ENCODE peak calls at places on chromosomes 3 and 15, in nine cellular contexts. One of them, this sample, is unnamed.

GRCh38 chr3:133494469-133494868 is 79.0 kb upstream of the CDV3 start:
- DNase-seq in H9: peak; percentile 80
- DNase-seq in pancreas: no peak
- DNase-seq in psoas muscle: no peak
- DNase-seq in Karpas-422: peak; percentile 78
- DNase-seq in naive thymus-derived CD4-positive, alpha-beta T cell: no peak
- DNase-seq in CD8-positive, alpha-beta T cell: no peak
- DNase-seq in right cardiac atrium: no peak
- DNase-seq in cardiac muscle cell: peak; percentile 37
- DNase-seq in this sample: no peak

GRCh38 chr3:13141183-13141582 is 68.0 kb upstream of the IQSEC1 start:
- DNase-seq in CD8-positive, alpha-beta T cell: no peak
- DNase-seq in right cardiac atrium: no peak
- DNase-seq in pancreas: no peak
- DNase-seq in H9: no peak
- DNase-seq in Karpas-422: no peak
- DNase-seq in naive thymus-derived CD4-positive, alpha-beta T cell: no peak
- DNase-seq in psoas muscle: no peak
- DNase-seq in cardiac muscle cell: no peak
- DNase-seq in this sample: no peak

GRCh38 chr3:158167737-158168469 is 58.0 kb downstream of the RSRC1 start:
- DNase-seq in psoas muscle: no peak
- DNase-seq in pancreas: no peak
- DNase-seq in cardiac muscle cell: no peak
- DNase-seq in CD8-positive, alpha-beta T cell: no peak
- DNase-seq in H9: no peak
- DNase-seq in right cardiac atrium: no peak
- DNase-seq in Karpas-422: no peak
- DNase-seq in naive thymus-derived CD4-positive, alpha-beta T cell: no peak
- DNase-seq in this sample: no peak

GRCh38 chr3:81643721-81644120 is 117.7 kb downstream of the GBE1 start:
- DNase-seq in pancreas: no peak
- DNase-seq in Karpas-422: peak; percentile 61
- DNase-seq in H9: no peak
- DNase-seq in CD8-positive, alpha-beta T cell: no peak
- DNase-seq in cardiac muscle cell: peak; percentile 45
- DNase-seq in right cardiac atrium: no peak
- DNase-seq in naive thymus-derived CD4-positive, alpha-beta T cell: no peak
- DNase-seq in psoas muscle: no peak
- DNase-seq in this sample: no peak

GRCh38 chr3:187748050-187748481 is 2.8 kb upstream of the BCL6 start:
- DNase-seq in right cardiac atrium: peak; percentile 89
- DNase-seq in psoas muscle: peak; percentile 92
- DNase-seq in H9: peak; percentile 93
- DNase-seq in Karpas-422: peak; percentile 100
- DNase-seq in pancreas: peak; percentile 92
- DNase-seq in CD8-positive, alpha-beta T cell: peak; percentile 92
- DNase-seq in cardiac muscle cell: peak; percentile 94
- DNase-seq in naive thymus-derived CD4-positive, alpha-beta T cell: peak; percentile 83
- DNase-seq in this sample: peak; percentile 35

GRCh38 chr15:60396964-60397771 is 618 bp downstream of the ANXA2 start:
- DNase-seq in H9: peak; percentile 65
- DNase-seq in right cardiac atrium: peak; percentile 79
- DNase-seq in naive thymus-derived CD4-positive, alpha-beta T cell: peak; percentile 9
- DNase-seq in pancreas: peak; percentile 76
- DNase-seq in psoas muscle: peak; percentile 74
- DNase-seq in Karpas-422: peak; percentile 45
- DNase-seq in CD8-positive, alpha-beta T cell: peak; percentile 62
- DNase-seq in cardiac muscle cell: peak; percentile 83
- DNase-seq in this sample: no peak

GRCh38 chr3:121411554-121411953 is 134.2 kb downstream of the POLQ start:
- DNase-seq in naive thymus-derived CD4-positive, alpha-beta T cell: no peak
- DNase-seq in CD8-positive, alpha-beta T cell: no peak
- DNase-seq in psoas muscle: no peak
- DNase-seq in right cardiac atrium: no peak
- DNase-seq in pancreas: no peak
- DNase-seq in H9: no peak
- DNase-seq in Karpas-422: no peak
- DNase-seq in cardiac muscle cell: no peak
- DNase-seq in this sample: no peak

GRCh38 chr15:33608714-33609113 is 297.9 kb downstream of the RYR3 start:
- DNase-seq in cardiac muscle cell: peak; percentile 48
- DNase-seq in pancreas: no peak
- DNase-seq in naive thymus-derived CD4-positive, alpha-beta T cell: no peak
- DNase-seq in Karpas-422: no peak
- DNase-seq in CD8-positive, alpha-beta T cell: no peak
- DNase-seq in right cardiac atrium: no peak
- DNase-seq in H9: no peak
- DNase-seq in psoas muscle: no peak
- DNase-seq in this sample: no peak

GRCh38 chr15:57878573-57878972 is 172.1 kb downstream of the POLR2M start:
- DNase-seq in CD8-positive, alpha-beta T cell: no peak
- DNase-seq in right cardiac atrium: no peak
- DNase-seq in Karpas-422: no peak
- DNase-seq in cardiac muscle cell: no peak
- DNase-seq in pancreas: no peak
- DNase-seq in naive thymus-derived CD4-positive, alpha-beta T cell: no peak
- DNase-seq in psoas muscle: no peak
- DNase-seq in H9: no peak
- DNase-seq in this sample: no peak

GRCh38 chr3:147361671-147362420 is 44.5 kb downstream of the ZIC4 start:
- DNase-seq in pancreas: no peak
- DNase-seq in psoas muscle: peak; percentile 34
- DNase-seq in H9: peak; percentile 82
- DNase-seq in right cardiac atrium: peak; percentile 22
- DNase-seq in CD8-positive, alpha-beta T cell: no peak
- DNase-seq in cardiac muscle cell: no peak
- DNase-seq in naive thymus-derived CD4-positive, alpha-beta T cell: no peak
- DNase-seq in Karpas-422: peak; percentile 85
- DNase-seq in this sample: no peak

GRCh38 chr3:38247366-38248035 is 18.1 kb upstream of the SLC22A13 start:
- DNase-seq in H9: no peak
- DNase-seq in CD8-positive, alpha-beta T cell: no peak
- DNase-seq in naive thymus-derived CD4-positive, alpha-beta T cell: no peak
- DNase-seq in Karpas-422: no peak
- DNase-seq in psoas muscle: no peak
- DNase-seq in cardiac muscle cell: peak; percentile 1
- DNase-seq in pancreas: no peak
- DNase-seq in right cardiac atrium: no peak
- DNase-seq in this sample: no peak

GRCh38 chr3:100777271-100777670 is 68.0 kb downstream of the TFG start:
- DNase-seq in naive thymus-derived CD4-positive, alpha-beta T cell: no peak
- DNase-seq in psoas muscle: no peak
- DNase-seq in Karpas-422: no peak
- DNase-seq in pancreas: no peak
- DNase-seq in right cardiac atrium: no peak
- DNase-seq in CD8-positive, alpha-beta T cell: no peak
- DNase-seq in H9: no peak
- DNase-seq in cardiac muscle cell: no peak
- DNase-seq in this sample: no peak

GRCh38 chr15:98668566-98669308 is 20.4 kb downstream of the IGF1R start:
- DNase-seq in psoas muscle: no peak
- DNase-seq in cardiac muscle cell: peak; percentile 74
- DNase-seq in right cardiac atrium: no peak
- DNase-seq in naive thymus-derived CD4-positive, alpha-beta T cell: peak; percentile 31
- DNase-seq in H9: no peak
- DNase-seq in Karpas-422: no peak
- DNase-seq in CD8-positive, alpha-beta T cell: no peak
- DNase-seq in pancreas: no peak
- DNase-seq in this sample: no peak

GRCh38 chr3:85864896-85865295 is 906.1 kb downstream of the CADM2 start:
- DNase-seq in Karpas-422: no peak
- DNase-seq in psoas muscle: no peak
- DNase-seq in naive thymus-derived CD4-positive, alpha-beta T cell: no peak
- DNase-seq in pancreas: no peak
- DNase-seq in cardiac muscle cell: peak; percentile 42
- DNase-seq in right cardiac atrium: no peak
- DNase-seq in H9: no peak
- DNase-seq in CD8-positive, alpha-beta T cell: no peak
- DNase-seq in this sample: no peak

GRCh38 chr3:55935241-55935640 is 448.1 kb upstream of the WNT5A start:
- DNase-seq in pancreas: no peak
- DNase-seq in cardiac muscle cell: no peak
- DNase-seq in right cardiac atrium: no peak
- DNase-seq in CD8-positive, alpha-beta T cell: no peak
- DNase-seq in Karpas-422: no peak
- DNase-seq in psoas muscle: no peak
- DNase-seq in naive thymus-derived CD4-positive, alpha-beta T cell: no peak
- DNase-seq in H9: no peak
- DNase-seq in this sample: no peak

GRCh38 chr15:83108266-83109219 is 1.1 kb downstream of the TM6SF1 start:
- DNase-seq in CD8-positive, alpha-beta T cell: peak; percentile 39
- DNase-seq in Karpas-422: peak; percentile 62
- DNase-seq in right cardiac atrium: peak; percentile 62
- DNase-seq in pancreas: no peak
- DNase-seq in naive thymus-derived CD4-positive, alpha-beta T cell: no peak
- DNase-seq in H9: no peak
- DNase-seq in psoas muscle: peak; percentile 50
- DNase-seq in cardiac muscle cell: no peak
- DNase-seq in this sample: peak; percentile 3

GRCh38 chr15:33089878-33090757 is 104.4 kb downstream of the FMN1 start:
- DNase-seq in psoas muscle: no peak
- DNase-seq in pancreas: no peak
- DNase-seq in H9: no peak
- DNase-seq in right cardiac atrium: no peak
- DNase-seq in Karpas-422: no peak
- DNase-seq in naive thymus-derived CD4-positive, alpha-beta T cell: no peak
- DNase-seq in cardiac muscle cell: no peak
- DNase-seq in CD8-positive, alpha-beta T cell: no peak
- DNase-seq in this sample: no peak

GRCh38 chr15:66387176-66388056 is 704 bp downstream of the MAP2K1 start:
- DNase-seq in Karpas-422: peak; percentile 80
- DNase-seq in H9: peak; percentile 52
- DNase-seq in CD8-positive, alpha-beta T cell: peak; percentile 73
- DNase-seq in psoas muscle: peak; percentile 75
- DNase-seq in cardiac muscle cell: peak; percentile 70
- DNase-seq in naive thymus-derived CD4-positive, alpha-beta T cell: peak; percentile 70
- DNase-seq in right cardiac atrium: peak; percentile 74
- DNase-seq in pancreas: peak; percentile 85
- DNase-seq in this sample: no peak

GRCh38 chr15:50353251-50353998 is 1.6 kb downstream of the GABPB1 start:
- DNase-seq in psoas muscle: no peak
- DNase-seq in H9: no peak
- DNase-seq in naive thymus-derived CD4-positive, alpha-beta T cell: peak; percentile 74
- DNase-seq in CD8-positive, alpha-beta T cell: no peak
- DNase-seq in cardiac muscle cell: peak; percentile 0
- DNase-seq in pancreas: no peak
- DNase-seq in Karpas-422: peak; percentile 65
- DNase-seq in right cardiac atrium: no peak
- DNase-seq in this sample: no peak

GRCh38 chr15:71800835-71801745 is 9.3 kb upstream of the NR2E3 start:
- DNase-seq in pancreas: no peak
- DNase-seq in naive thymus-derived CD4-positive, alpha-beta T cell: no peak
- DNase-seq in CD8-positive, alpha-beta T cell: no peak
- DNase-seq in cardiac muscle cell: peak; percentile 77
- DNase-seq in psoas muscle: no peak
- DNase-seq in Karpas-422: peak; percentile 79
- DNase-seq in right cardiac atrium: no peak
- DNase-seq in H9: no peak
- DNase-seq in this sample: no peak

GRCh38 chr15:72813345-72814004 is 29.9 kb upstream of the ADPGK start:
- DNase-seq in naive thymus-derived CD4-positive, alpha-beta T cell: no peak
- DNase-seq in pancreas: no peak
- DNase-seq in psoas muscle: no peak
- DNase-seq in H9: peak; percentile 76
- DNase-seq in Karpas-422: no peak
- DNase-seq in cardiac muscle cell: no peak
- DNase-seq in CD8-positive, alpha-beta T cell: no peak
- DNase-seq in right cardiac atrium: no peak
- DNase-seq in this sample: no peak
- H3K27me3 ChIP-seq in naive thymus-derived CD4-positive, alpha-beta T cell: no peaks in the 10 kb centered on the region
- H3K27me3 ChIP-seq in pancreas: no peaks in the 10 kb centered on the region
- H3K27me3 ChIP-seq in psoas muscle: no peaks in the 10 kb centered on the region
- H3K27me3 ChIP-seq in H9: no peaks in the 10 kb centered on the region
- H3K27me3 ChIP-seq in Karpas-422: no peaks in the 10 kb centered on the region
- H3K27me3 ChIP-seq in cardiac muscle cell: no peaks in the 10 kb centered on the region
- H3K27me3 ChIP-seq in CD8-positive, alpha-beta T cell: no peaks in the 10 kb centered on the region
- H3K27me3 ChIP-seq in right cardiac atrium: no peaks in the 10 kb centered on the region
- H3K27me3 ChIP-seq in this sample: no peaks in the 10 kb centered on the region

GRCh38 chr3:172074027-172074426 is 34.6 kb downstream of the FNDC3B start:
- DNase-seq in naive thymus-derived CD4-positive, alpha-beta T cell: no peak
- DNase-seq in psoas muscle: no peak
- DNase-seq in right cardiac atrium: no peak
- DNase-seq in cardiac muscle cell: no peak
- DNase-seq in H9: no peak
- DNase-seq in CD8-positive, alpha-beta T cell: no peak
- DNase-seq in Karpas-422: no peak
- DNase-seq in pancreas: no peak
- DNase-seq in this sample: no peak
- H3K4me1 ChIP-seq in naive thymus-derived CD4-positive, alpha-beta T cell: no peaks in the 10 kb centered on the region
- H3K4me1 ChIP-seq in psoas muscle: peaks cover 73% of the 10 kb centered on the region
- H3K4me1 ChIP-seq in right cardiac atrium: peaks cover 19% of the 10 kb centered on the region
- H3K4me1 ChIP-seq in cardiac muscle cell: peaks cover 34% of the 10 kb centered on the region
- H3K4me1 ChIP-seq in H9: peaks cover 5% of the 10 kb centered on the region
- H3K4me1 ChIP-seq in CD8-positive, alpha-beta T cell: no peaks in the 10 kb centered on the region
- H3K4me1 ChIP-seq in Karpas-422: no peaks in the 10 kb centered on the region
- H3K4me1 ChIP-seq in pancreas: peaks cover 68% of the 10 kb centered on the region
- H3K4me1 ChIP-seq in this sample: peaks cover 10% of the 10 kb centered on the region

GRCh38 chr15:31333820-31334219 is 7.2 kb downstream of the KLF13 start:
- DNase-seq in pancreas: no peak
- DNase-seq in right cardiac atrium: no peak
- DNase-seq in H9: no peak
- DNase-seq in cardiac muscle cell: no peak
- DNase-seq in naive thymus-derived CD4-positive, alpha-beta T cell: no peak
- DNase-seq in CD8-positive, alpha-beta T cell: no peak
- DNase-seq in psoas muscle: no peak
- DNase-seq in Karpas-422: no peak
- DNase-seq in this sample: no peak
- H3K27ac ChIP-seq in pancreas: no peak overlapping the region
- H3K27ac ChIP-seq in right cardiac atrium: peak overlapping the region; percentile 38
- H3K27ac ChIP-seq in H9: no peak overlapping the region
- H3K27ac ChIP-seq in cardiac muscle cell: no peak overlapping the region
- H3K27ac ChIP-seq in naive thymus-derived CD4-positive, alpha-beta T cell: peak overlapping the region; percentile 61
- H3K27ac ChIP-seq in CD8-positive, alpha-beta T cell: no peak overlapping the region
- H3K27ac ChIP-seq in psoas muscle: peak overlapping the region; percentile 23
- H3K27ac ChIP-seq in Karpas-422: peak overlapping the region; percentile 27
- H3K27ac ChIP-seq in this sample: no peak overlapping the region

GRCh38 chr15:79296583-79296982 is 14.1 kb downstream of the ANKRD34C start:
- DNase-seq in CD8-positive, alpha-beta T cell: no peak
- DNase-seq in Karpas-422: peak; percentile 73
- DNase-seq in psoas muscle: no peak
- DNase-seq in naive thymus-derived CD4-positive, alpha-beta T cell: no peak
- DNase-seq in pancreas: no peak
- DNase-seq in right cardiac atrium: no peak
- DNase-seq in cardiac muscle cell: no peak
- DNase-seq in H9: no peak
- DNase-seq in this sample: no peak
- H3K27me3 ChIP-seq in CD8-positive, alpha-beta T cell: no peaks in the 10 kb centered on the region
- H3K27me3 ChIP-seq in Karpas-422: no peaks in the 10 kb centered on the region
- H3K27me3 ChIP-seq in psoas muscle: no peaks in the 10 kb centered on the region
- H3K27me3 ChIP-seq in naive thymus-derived CD4-positive, alpha-beta T cell: no peaks in the 10 kb centered on the region
- H3K27me3 ChIP-seq in pancreas: no peaks in the 10 kb centered on the region
- H3K27me3 ChIP-seq in right cardiac atrium: peaks cover 2% of the 10 kb centered on the region
- H3K27me3 ChIP-seq in cardiac muscle cell: peaks cover 54% of the 10 kb centered on the region
- H3K27me3 ChIP-seq in H9: no peaks in the 10 kb centered on the region
- H3K27me3 ChIP-seq in this sample: no peaks in the 10 kb centered on the region

DNA sequence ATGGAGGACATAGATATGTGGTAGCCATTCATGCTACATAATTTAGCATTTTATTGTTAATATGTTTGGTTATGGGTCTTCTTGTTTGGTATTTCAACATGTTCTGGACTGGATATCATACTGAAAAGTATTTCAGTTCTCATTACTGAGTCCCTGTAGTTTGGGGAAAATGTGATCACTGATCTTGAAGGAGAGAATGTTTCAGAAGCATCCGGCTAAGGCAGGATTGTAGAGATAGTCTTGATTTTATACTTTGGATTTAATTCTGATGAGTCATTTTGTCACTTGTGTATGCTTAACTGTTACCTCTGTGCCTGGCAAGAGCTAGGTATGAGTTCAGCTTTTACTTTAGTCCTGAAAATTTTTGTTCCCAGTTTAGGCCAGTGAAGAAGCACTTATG is 7.1 kb downstream of the CHD2 start:
- DNase-seq in psoas muscle: no peak
- DNase-seq in pancreas: no peak
- DNase-seq in H9: no peak
- DNase-seq in cardiac muscle cell: no peak
- DNase-seq in CD8-positive, alpha-beta T cell: no peak
- DNase-seq in naive thymus-derived CD4-positive, alpha-beta T cell: no peak
- DNase-seq in right cardiac atrium: no peak
- DNase-seq in Karpas-422: no peak
- DNase-seq in this sample: no peak
- H3K4me1 ChIP-seq in psoas muscle: peaks cover 61% of the 10 kb centered on the region
- H3K4me1 ChIP-seq in pancreas: peaks cover 58% of the 10 kb centered on the region
- H3K4me1 ChIP-seq in H9: peaks cover 2% of the 10 kb centered on the region
- H3K4me1 ChIP-seq in cardiac muscle cell: peaks cover 49% of the 10 kb centered on the region
- H3K4me1 ChIP-seq in CD8-positive, alpha-beta T cell: peaks cover 81% of the 10 kb centered on the region
- H3K4me1 ChIP-seq in naive thymus-derived CD4-positive, alpha-beta T cell: peaks cover 72% of the 10 kb centered on the region
- H3K4me1 ChIP-seq in right cardiac atrium: peaks cover 14% of the 10 kb centered on the region
- H3K4me1 ChIP-seq in Karpas-422: peaks cover 55% of the 10 kb centered on the region
- H3K4me1 ChIP-seq in this sample: peaks cover 92% of the 10 kb centered on the region

This sample was measured in esophagus squamous epithelium.